ENCODE peak calls at places on chromosomes 2 and 18, in eight cellular contexts. One of them, this sample, is unnamed.

GRCh38 chr2:26542194-26542455 is 64.2 kb upstream of the OTOF start:
- DNase-seq in fibroblast of pulmonary artery: no peak
- DNase-seq in type B pancreatic cell: no peak
- DNase-seq in ovary: no peak
- DNase-seq in HCT116: no peak
- DNase-seq in memory B cell: no peak
- DNase-seq in mucosa of descending colon: peak; percentile 14
- DNase-seq in NCI-H2029: peak; percentile 71
- DNase-seq in this sample: no peak

GRCh38 chr2:162435676-162436075 is 91.7 kb downstream of the GCA start:
- DNase-seq in fibroblast of pulmonary artery: no peak
- DNase-seq in NCI-H2029: no peak
- DNase-seq in memory B cell: no peak
- DNase-seq in mucosa of descending colon: no peak
- DNase-seq in HCT116: no peak
- DNase-seq in ovary: no peak
- DNase-seq in type B pancreatic cell: no peak
- DNase-seq in this sample: no peak

GRCh38 chr18:10965104-10965503 is 184.3 kb downstream of the PIEZO2 start:
- DNase-seq in fibroblast of pulmonary artery: peak; percentile 39
- DNase-seq in memory B cell: no peak
- DNase-seq in NCI-H2029: no peak
- DNase-seq in mucosa of descending colon: no peak
- DNase-seq in HCT116: no peak
- DNase-seq in ovary: no peak
- DNase-seq in type B pancreatic cell: no peak
- DNase-seq in this sample: no peak

GRCh38 chr2:39455826-39456225 is 18.7 kb upstream of the MAP4K3 start:
- DNase-seq in HCT116: no peak
- DNase-seq in memory B cell: no peak
- DNase-seq in type B pancreatic cell: no peak
- DNase-seq in mucosa of descending colon: no peak
- DNase-seq in NCI-H2029: no peak
- DNase-seq in ovary: no peak
- DNase-seq in fibroblast of pulmonary artery: peak; percentile 67
- DNase-seq in this sample: no peak

GRCh38 chr2:176599796-176600485 is 330.7 kb downstream of the MTX2 start:
- DNase-seq in ovary: no peak
- DNase-seq in mucosa of descending colon: no peak
- DNase-seq in NCI-H2029: no peak
- DNase-seq in fibroblast of pulmonary artery: no peak
- DNase-seq in memory B cell: no peak
- DNase-seq in type B pancreatic cell: no peak
- DNase-seq in HCT116: no peak
- DNase-seq in this sample: no peak

GRCh38 chr18:8661754-8662573 is 43.4 kb upstream of the MTCL1 start:
- DNase-seq in HCT116: no peak
- DNase-seq in memory B cell: no peak
- DNase-seq in mucosa of descending colon: peak; percentile 20
- DNase-seq in ovary: no peak
- DNase-seq in NCI-H2029: peak; percentile 56
- DNase-seq in fibroblast of pulmonary artery: peak; percentile 57
- DNase-seq in type B pancreatic cell: no peak
- DNase-seq in this sample: no peak

GRCh38 chr2:61368687-61369665 is 101.9 kb downstream of the USP34 start:
- DNase-seq in type B pancreatic cell: no peak
- DNase-seq in NCI-H2029: no peak
- DNase-seq in mucosa of descending colon: no peak
- DNase-seq in fibroblast of pulmonary artery: no peak
- DNase-seq in ovary: no peak
- DNase-seq in HCT116: no peak
- DNase-seq in memory B cell: no peak
- DNase-seq in this sample: no peak

GRCh38 chr18:31241900-31242409 is 76.0 kb upstream of the DSG1 start:
- DNase-seq in type B pancreatic cell: no peak
- DNase-seq in memory B cell: no peak
- DNase-seq in HCT116: peak; percentile 99
- DNase-seq in NCI-H2029: no peak
- DNase-seq in ovary: no peak
- DNase-seq in mucosa of descending colon: peak; percentile 86
- DNase-seq in fibroblast of pulmonary artery: peak; percentile 29
- DNase-seq in this sample: no peak

GRCh38 chr2:107160831-107161230 is 274.9 kb upstream of the ST6GAL2 start:
- DNase-seq in HCT116: no peak
- DNase-seq in mucosa of descending colon: no peak
- DNase-seq in NCI-H2029: no peak
- DNase-seq in ovary: no peak
- DNase-seq in memory B cell: no peak
- DNase-seq in fibroblast of pulmonary artery: no peak
- DNase-seq in type B pancreatic cell: no peak
- DNase-seq in this sample: no peak

GRCh38 chr18:54254265-54254758 is 15.0 kb upstream of the POLI start:
- DNase-seq in memory B cell: no peak
- DNase-seq in mucosa of descending colon: peak; percentile 25
- DNase-seq in NCI-H2029: no peak
- DNase-seq in type B pancreatic cell: no peak
- DNase-seq in ovary: no peak
- DNase-seq in fibroblast of pulmonary artery: peak; percentile 41
- DNase-seq in HCT116: peak; percentile 27
- DNase-seq in this sample: no peak

GRCh38 chr2:171244970-171245782 is 84.5 kb upstream of the TLK1 start:
- DNase-seq in mucosa of descending colon: peak; percentile 4
- DNase-seq in type B pancreatic cell: no peak
- DNase-seq in HCT116: no peak
- DNase-seq in fibroblast of pulmonary artery: peak; percentile 30
- DNase-seq in memory B cell: no peak
- DNase-seq in NCI-H2029: no peak
- DNase-seq in ovary: no peak
- DNase-seq in this sample: no peak

GRCh38 chr2:95031726-95032116 is 6.2 kb downstream of the MAL start:
- DNase-seq in memory B cell: no peak
- DNase-seq in type B pancreatic cell: no peak
- DNase-seq in NCI-H2029: no peak
- DNase-seq in mucosa of descending colon: no peak
- DNase-seq in fibroblast of pulmonary artery: no peak
- DNase-seq in HCT116: no peak
- DNase-seq in ovary: no peak
- DNase-seq in this sample: no peak

GRCh38 chr2:181438298-181438697 is 18.9 kb upstream of the ITGA4 start:
- DNase-seq in NCI-H2029: no peak
- DNase-seq in mucosa of descending colon: peak; percentile 35
- DNase-seq in fibroblast of pulmonary artery: no peak
- DNase-seq in type B pancreatic cell: no peak
- DNase-seq in HCT116: peak; percentile 35
- DNase-seq in ovary: no peak
- DNase-seq in memory B cell: no peak
- DNase-seq in this sample: no peak

GRCh38 chr2:204505488-204505887 is 39.8 kb upstream of the PARD3B start:
- DNase-seq in mucosa of descending colon: no peak
- DNase-seq in ovary: no peak
- DNase-seq in fibroblast of pulmonary artery: no peak
- DNase-seq in memory B cell: no peak
- DNase-seq in HCT116: no peak
- DNase-seq in NCI-H2029: no peak
- DNase-seq in type B pancreatic cell: no peak
- DNase-seq in this sample: no peak

GRCh38 chr18:66495844-66496243 is 108.0 kb downstream of the CDH19 start:
- DNase-seq in fibroblast of pulmonary artery: peak; percentile 30
- DNase-seq in HCT116: no peak
- DNase-seq in NCI-H2029: no peak
- DNase-seq in type B pancreatic cell: peak; percentile 69
- DNase-seq in ovary: no peak
- DNase-seq in mucosa of descending colon: peak; percentile 77
- DNase-seq in memory B cell: no peak
- DNase-seq in this sample: peak; percentile 31

GRCh38 chr2:29834036-29834540 is 87.3 kb downstream of the ALK start:
- DNase-seq in fibroblast of pulmonary artery: no peak
- DNase-seq in type B pancreatic cell: no peak
- DNase-seq in memory B cell: no peak
- DNase-seq in HCT116: no peak
- DNase-seq in ovary: no peak
- DNase-seq in mucosa of descending colon: no peak
- DNase-seq in NCI-H2029: no peak
- DNase-seq in this sample: no peak

GRCh38 chr2:241066171-241066892 is 35.8 kb downstream of the MTERF4 start:
- DNase-seq in ovary: no peak
- DNase-seq in fibroblast of pulmonary artery: no peak
- DNase-seq in NCI-H2029: no peak
- DNase-seq in mucosa of descending colon: no peak
- DNase-seq in type B pancreatic cell: peak; percentile 57
- DNase-seq in HCT116: no peak
- DNase-seq in memory B cell: no peak
- DNase-seq in this sample: no peak

GRCh38 chr2:124048102-124048501 is 23.0 kb downstream of the CNTNAP5 start:
- DNase-seq in mucosa of descending colon: no peak
- DNase-seq in fibroblast of pulmonary artery: no peak
- DNase-seq in HCT116: no peak
- DNase-seq in memory B cell: no peak
- DNase-seq in NCI-H2029: no peak
- DNase-seq in ovary: no peak
- DNase-seq in type B pancreatic cell: no peak
- DNase-seq in this sample: no peak

GRCh38 chr18:54233228-54233625 is 8.8 kb upstream of the MBD2 start:
- DNase-seq in NCI-H2029: no peak
- DNase-seq in fibroblast of pulmonary artery: peak; percentile 61
- DNase-seq in memory B cell: no peak
- DNase-seq in type B pancreatic cell: no peak
- DNase-seq in ovary: no peak
- DNase-seq in mucosa of descending colon: no peak
- DNase-seq in HCT116: no peak
- DNase-seq in this sample: no peak

GRCh38 chr2:38509322-38509946 is 93.3 kb downstream of the HNRNPLL start:
- DNase-seq in NCI-H2029: no peak
- DNase-seq in mucosa of descending colon: no peak
- DNase-seq in fibroblast of pulmonary artery: peak; percentile 73
- DNase-seq in memory B cell: no peak
- DNase-seq in type B pancreatic cell: no peak
- DNase-seq in ovary: no peak
- DNase-seq in HCT116: no peak
- DNase-seq in this sample: peak; percentile 41

GRCh38 chr2:216492951-216493685 is 5.5 kb upstream of the RPL37A start:
- DNase-seq in memory B cell: no peak
- DNase-seq in HCT116: no peak
- DNase-seq in NCI-H2029: no peak
- DNase-seq in ovary: no peak
- DNase-seq in fibroblast of pulmonary artery: peak; percentile 86
- DNase-seq in mucosa of descending colon: no peak
- DNase-seq in type B pancreatic cell: no peak
- DNase-seq in this sample: no peak

GRCh38 chr2:8674420-8675009 is 7.3 kb upstream of the ID2 start:
- DNase-seq in NCI-H2029: no peak
- DNase-seq in HCT116: no peak
- DNase-seq in ovary: no peak
- DNase-seq in type B pancreatic cell: no peak
- DNase-seq in memory B cell: no peak
- DNase-seq in mucosa of descending colon: no peak
- DNase-seq in fibroblast of pulmonary artery: no peak
- DNase-seq in this sample: no peak

GRCh38 chr2:229083606-229084349 is 187.3 kb downstream of the PID1 start:
- DNase-seq in HCT116: no peak
- DNase-seq in NCI-H2029: peak; percentile 94
- DNase-seq in type B pancreatic cell: no peak
- DNase-seq in ovary: no peak
- DNase-seq in fibroblast of pulmonary artery: no peak
- DNase-seq in memory B cell: no peak
- DNase-seq in mucosa of descending colon: peak; percentile 82
- DNase-seq in this sample: no peak

GRCh38 chr2:223941579-223942277 is 3.4 kb downstream of the WDFY1 start:
- DNase-seq in HCT116: no peak
- DNase-seq in type B pancreatic cell: no peak
- DNase-seq in memory B cell: no peak
- DNase-seq in NCI-H2029: no peak
- DNase-seq in ovary: no peak
- DNase-seq in fibroblast of pulmonary artery: peak; percentile 90
- DNase-seq in mucosa of descending colon: peak; percentile 35
- DNase-seq in this sample: no peak

GRCh38 chr2:197614532-197614931 is 60.9 kb downstream of the RFTN2 start:
- DNase-seq in memory B cell: no peak
- DNase-seq in fibroblast of pulmonary artery: no peak
- DNase-seq in HCT116: no peak
- DNase-seq in type B pancreatic cell: no peak
- DNase-seq in NCI-H2029: peak; percentile 74
- DNase-seq in mucosa of descending colon: peak; percentile 37
- DNase-seq in ovary: no peak
- DNase-seq in this sample: no peak

GRCh38 chr18:55790296-55790695 is 202.3 kb upstream of the TCF4 start:
- DNase-seq in fibroblast of pulmonary artery: peak; percentile 85
- DNase-seq in memory B cell: no peak
- DNase-seq in mucosa of descending colon: no peak
- DNase-seq in HCT116: no peak
- DNase-seq in NCI-H2029: no peak
- DNase-seq in ovary: no peak
- DNase-seq in type B pancreatic cell: no peak
- DNase-seq in this sample: peak; percentile 58

GRCh38 chr2:170162261-170162612 is 15.7 kb upstream of the MYO3B start:
- DNase-seq in ovary: no peak
- DNase-seq in mucosa of descending colon: no peak
- DNase-seq in NCI-H2029: no peak
- DNase-seq in memory B cell: no peak
- DNase-seq in type B pancreatic cell: no peak
- DNase-seq in HCT116: no peak
- DNase-seq in fibroblast of pulmonary artery: no peak
- DNase-seq in this sample: no peak

GRCh38 chr2:23513881-23514793 is 129.2 kb downstream of the KLHL29 start:
- DNase-seq in mucosa of descending colon: no peak
- DNase-seq in NCI-H2029: no peak
- DNase-seq in HCT116: no peak
- DNase-seq in ovary: no peak
- DNase-seq in memory B cell: no peak
- DNase-seq in type B pancreatic cell: no peak
- DNase-seq in fibroblast of pulmonary artery: no peak
- DNase-seq in this sample: no peak

GRCh38 chr2:122643725-122644329 is 888.4 kb downstream of the TSN start:
- DNase-seq in type B pancreatic cell: no peak
- DNase-seq in mucosa of descending colon: peak; percentile 37
- DNase-seq in memory B cell: no peak
- DNase-seq in ovary: no peak
- DNase-seq in fibroblast of pulmonary artery: peak; percentile 90
- DNase-seq in HCT116: no peak
- DNase-seq in NCI-H2029: peak; percentile 96
- DNase-seq in this sample: no peak

GRCh38 chr2:9694661-9695060 is 63.9 kb upstream of the YWHAQ start:
- DNase-seq in type B pancreatic cell: no peak
- DNase-seq in mucosa of descending colon: no peak
- DNase-seq in NCI-H2029: no peak
- DNase-seq in ovary: no peak
- DNase-seq in memory B cell: no peak
- DNase-seq in fibroblast of pulmonary artery: no peak
- DNase-seq in HCT116: no peak
- DNase-seq in this sample: no peak

GRCh38 chr2:72915076-72915906 is 2.0 kb upstream of the EMX1 start:
- DNase-seq in NCI-H2029: no peak
- DNase-seq in memory B cell: no peak
- DNase-seq in HCT116: no peak
- DNase-seq in fibroblast of pulmonary artery: no peak
- DNase-seq in ovary: no peak
- DNase-seq in type B pancreatic cell: peak; percentile 50
- DNase-seq in mucosa of descending colon: no peak
- DNase-seq in this sample: no peak

GRCh38 chr2:167544602-167545001 is 656.3 kb downstream of the XIRP2 start:
- DNase-seq in HCT116: no peak
- DNase-seq in type B pancreatic cell: no peak
- DNase-seq in NCI-H2029: no peak
- DNase-seq in fibroblast of pulmonary artery: no peak
- DNase-seq in mucosa of descending colon: no peak
- DNase-seq in ovary: no peak
- DNase-seq in memory B cell: no peak
- DNase-seq in this sample: no peak

GRCh38 chr2:12488365-12488972 is 228.3 kb upstream of the TRIB2 start:
- DNase-seq in ovary: no peak
- DNase-seq in NCI-H2029: no peak
- DNase-seq in type B pancreatic cell: no peak
- DNase-seq in fibroblast of pulmonary artery: no peak
- DNase-seq in HCT116: no peak
- DNase-seq in mucosa of descending colon: peak; percentile 14
- DNase-seq in memory B cell: no peak
- DNase-seq in this sample: no peak

GRCh38 chr2:99597616-99598015 is 107.8 kb upstream of the REV1 start:
- DNase-seq in mucosa of descending colon: no peak
- DNase-seq in NCI-H2029: no peak
- DNase-seq in HCT116: no peak
- DNase-seq in type B pancreatic cell: no peak
- DNase-seq in memory B cell: no peak
- DNase-seq in fibroblast of pulmonary artery: no peak
- DNase-seq in ovary: no peak
- DNase-seq in this sample: no peak

This sample was measured in glomerular endothelial cell.